ENCODE peak calls at places on chromosome 3, in four cellular contexts. S is A549, B is K562, J is GM12878. C is an unnamed sample.

GRCh38 chr3:150528359-150528797 is 17.9 kb downstream of the SERP1 start:
- DNase-seq in J (no peak), B (peak; percentile 28), S (peak; percentile 16), C (no peak)

GRCh38 chr3:149382091-149382467 is 4.6 kb upstream of the TM4SF1 start:
- DNase-seq in S (peak; percentile 88), B (no peak), J (no peak), C (no peak)

GRCh38 chr3:5056005-5056391 is 66.1 kb upstream of the ARL8B start:
- DNase-seq in J (no peak), B (no peak), S (no peak), C (no peak)

GRCh38 chr3:141307351-141308059 is 60.8 kb upstream of the ZBTB38 start:
- DNase-seq in J (no peak), B (no peak), S (no peak), C (no peak)

GRCh38 chr3:103341078-103341477 is 906.3 kb downstream of the ZPLD1 start:
- DNase-seq in S (no peak), B (no peak), J (no peak), C (no peak)

GRCh38 chr3:183824761-183825379 is 507 bp downstream of the MAP6D1 start:
- DNase-seq in S (no peak), B (no peak), J (no peak), C (no peak)

GRCh38 chr3:173933113-173933512 is 535.6 kb downstream of the NLGN1 start:
- DNase-seq in B (no peak), J (no peak), S (no peak), C (no peak)

GRCh38 chr3:9105421-9105820 is 142.1 kb upstream of the RAD18 start:
- DNase-seq in S (no peak), J (no peak), B (no peak), C (no peak)

GRCh38 chr3:27079427-27080105 is 289.6 kb downstream of the NEK10 start:
- DNase-seq in J (no peak), S (no peak), B (no peak), C (no peak)

GRCh38 chr3:58135712-58136543 is 74.8 kb downstream of the DNASE1L3 start:
- DNase-seq in S (no peak), J (no peak), B (no peak), C (no peak)

GRCh38 chr3:177610677-177611654 is 413.7 kb upstream of the TBL1XR1 start:
- DNase-seq in S (no peak), B (no peak), J (no peak), C (peak; percentile 62)

GRCh38 chr3:38586546-38587520 is 62.7 kb downstream of the SCN5A start:
- DNase-seq in B (no peak), S (no peak), J (no peak), C (no peak)

GRCh38 chr3:156655819-156656566 is 18.4 kb upstream of the TIPARP start:
- DNase-seq in B (no peak), S (no peak), J (no peak), C (no peak)

GRCh38 chr3:11350374-11350773 is 78.2 kb downstream of the ATG7 start:
- DNase-seq in B (no peak), J (no peak), S (peak; percentile 16), C (no peak)

GRCh38 chr3:53850895-53851294 is 4.5 kb downstream of the IL17RB start:
- DNase-seq in B (peak; percentile 21), S (no peak), J (no peak), C (no peak)

GRCh38 chr3:170766823-170767575 is 103.0 kb downstream of the RPL22L1 start:
- DNase-seq in J (no peak), B (no peak), S (no peak), C (no peak)

GRCh38 chr3:161069441-161070251 is 35.5 kb downstream of the B3GALNT1 start:
- DNase-seq in S (peak; percentile 9), J (peak; percentile 94), B (peak; percentile 6), C (no peak)

GRCh38 chr3:72673011-72673771 is 175.1 kb downstream of the SHQ1 start:
- DNase-seq in B (no peak), J (no peak), S (no peak), C (no peak)

GRCh38 chr3:49641292-49641691 is 32.9 kb upstream of the APEH start:
- DNase-seq in S (no peak), B (no peak), J (no peak), C (no peak)
- TF ChIP-seq POLR2AphosphoS2 in S (no peak), B (no peak), J (no peak), C (no peak)

DNA sequence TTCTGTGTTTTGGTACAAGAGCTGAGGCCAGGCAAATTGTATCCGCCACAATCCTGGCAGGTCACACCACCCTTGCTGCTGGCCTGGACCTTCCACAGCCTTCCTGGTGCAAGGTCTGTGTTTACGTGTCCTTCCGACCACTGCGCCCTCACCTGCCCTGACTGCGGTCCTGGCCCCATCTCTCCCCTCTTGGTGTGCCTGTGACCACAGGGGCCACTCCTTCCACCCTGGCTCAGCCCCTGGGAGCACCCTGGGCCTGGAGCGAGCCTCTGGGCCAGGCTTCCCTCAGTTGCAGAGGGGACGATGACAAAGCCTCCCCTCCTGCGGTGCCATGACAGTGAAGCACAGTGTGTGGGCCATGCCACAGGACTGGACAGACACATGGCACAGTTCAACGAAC is 104.5 kb downstream of the PLXNA1 start:
- DNase-seq in S (no peak), J (no peak), B (no peak), C (no peak)
- TF ChIP-seq EP300 in S (no peak), J (no peak), B (no peak), C (no peak)

DNA sequence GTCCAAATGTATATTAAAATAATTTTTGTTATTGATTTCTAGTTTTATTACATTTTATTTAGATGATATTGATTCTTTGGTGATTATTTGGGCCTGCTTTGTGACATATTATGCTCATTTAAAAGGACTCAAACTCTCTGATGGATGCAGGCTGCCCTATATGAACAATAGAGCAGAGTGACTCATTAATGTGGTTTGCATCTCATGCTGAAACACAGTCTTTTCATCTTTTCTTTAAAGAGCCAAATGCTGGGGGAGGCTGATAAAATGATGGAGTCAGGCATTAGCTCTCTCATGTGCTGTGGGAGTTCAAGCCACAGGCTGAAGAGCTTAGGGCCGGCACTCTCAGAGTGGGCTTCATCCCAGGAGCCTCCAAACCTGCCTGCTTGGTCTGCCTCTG is 7.2 kb downstream of the PLA1A start:
- DNase-seq in B (no peak), J (no peak), S (no peak), C (no peak)
- TF ChIP-seq POLR2AphosphoS2 in B (no peak), J (no peak), S (no peak), C (no peak)

DNA sequence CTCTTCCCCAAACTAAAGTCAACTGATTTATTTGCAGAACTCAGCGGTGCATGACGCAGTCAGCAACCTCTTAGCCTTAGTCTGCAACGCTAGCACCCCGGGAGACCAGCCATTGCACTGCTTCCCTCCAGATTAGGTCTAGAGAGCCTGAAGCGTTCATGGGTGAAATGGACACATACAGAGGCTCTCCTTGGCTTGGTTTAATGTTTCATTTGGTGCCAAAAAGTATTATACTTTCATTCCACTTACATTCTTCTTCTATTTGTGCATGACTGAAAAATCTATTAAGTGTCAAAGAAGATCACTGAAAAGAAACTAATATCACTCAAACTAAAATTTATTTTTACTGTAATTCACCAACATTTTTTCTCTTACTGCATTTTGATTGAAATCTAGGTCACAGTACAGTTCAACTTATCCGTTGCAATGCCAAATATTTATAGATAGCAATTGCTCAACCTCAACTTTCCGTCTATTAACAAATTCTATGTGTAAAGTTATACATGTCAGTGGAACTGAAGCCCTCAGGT is 116.2 kb downstream of the ROBO1 start:
- DNase-seq in S (peak; percentile 69), B (no peak), J (no peak), C (no peak)
- TF ChIP-seq EP300 in S (no peak), B (no peak), J (no peak), C (no peak)

GRCh38 chr3:23981955-23982354 is 36.9 kb downstream of the NR1D2 start:
- DNase-seq in S (no peak), B (no peak), J (no peak), C (no peak)

GRCh38 chr3:23985752-23986544 is 40.9 kb downstream of the NR1D2 start:
- DNase-seq in B (no peak), J (peak; percentile 41), S (no peak), C (no peak)

GRCh38 chr3:23979569-23979968 is 34.5 kb downstream of the NR1D2 start:
- DNase-seq in B (no peak), S (no peak), J (no peak), C (no peak)

GRCh38 chr3:23984934-23985333 is 39.8 kb downstream of the NR1D2 start:
- DNase-seq in S (no peak), J (no peak), B (no peak), C (no peak)

GRCh38 chr3:23981136-23981535 is 36.0 kb downstream of the NR1D2 start:
- DNase-seq in J (no peak), S (no peak), B (no peak), C (no peak)
- TF ChIP-seq POLR2AphosphoS2 in J (no peak), S (peak; percentile 37), B (no peak), C (no peak)

DNA sequence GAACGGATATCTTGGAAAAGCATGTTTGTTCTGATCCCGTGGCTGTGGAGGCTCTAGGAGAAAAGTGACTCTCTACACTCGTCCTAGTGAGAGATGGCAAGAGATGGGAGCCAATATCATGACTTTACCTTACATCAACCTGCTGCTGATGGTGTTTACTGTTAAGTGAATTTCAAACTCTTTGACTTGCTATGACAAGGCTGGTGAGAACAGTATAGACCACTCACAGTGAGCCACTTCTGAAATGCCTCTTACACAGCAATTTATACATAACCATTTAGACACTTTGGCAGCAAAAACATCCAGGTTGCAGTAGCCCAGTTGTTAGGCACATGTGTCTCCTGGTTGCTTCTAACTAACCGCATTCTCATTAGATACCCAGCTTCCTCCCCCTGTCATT is 43.3 kb downstream of the IL5RA start:
- DNase-seq in S (no peak), J (no peak), B (no peak), C (no peak)
- TF ChIP-seq EP300 in S (no peak), J (no peak), B (no peak), C (no peak)

GRCh38 chr3:71048948-71049347 is 534.6 kb downstream of the FOXP1 start:
- DNase-seq in B (no peak), S (peak; percentile 26), J (no peak), C (peak; percentile 88)
- TF ChIP-seq POLR2AphosphoS2 in B (no peak), S (no peak), J (no peak), C (no peak)

GRCh38 chr3:32498992-32499391 is 3.7 kb downstream of the CMTM6 start:
- DNase-seq in B (no peak), S (no peak), J (no peak), C (no peak)

GRCh38 chr3:32493437-32494414 is 8.9 kb downstream of the CMTM6 start:
- DNase-seq in S (no peak), B (no peak), J (no peak), C (no peak)

GRCh38 chr3:32492684-32493436 is 9.8 kb downstream of the CMTM6 start:
- DNase-seq in J (no peak), S (no peak), B (no peak), C (no peak)

GRCh38 chr3:32495609-32496008 is 7.0 kb downstream of the CMTM6 start:
- DNase-seq in J (no peak), B (no peak), S (no peak), C (no peak)

GRCh38 chr3:32495085-32495484 is 7.6 kb downstream of the CMTM6 start:
- DNase-seq in B (no peak), S (no peak), J (no peak), C (no peak)
- TF ChIP-seq EP300 in B (no peak), S (no peak), J (no peak), C (no peak)